ENCODE peak calls at places on chromosome 14, in five cellular contexts. One of them, this sample, is unnamed.

GRCh38 chr14:102824832-102825231 is 47.6 kb downstream of the TRAF3 start:
- DNase-seq in NCI-H748 treated with DMSO at 0.1 percent for 48 hours: no peak
- DNase-seq in GOT3: no peak
- DNase-seq in stimulated activated CD4-positive, alpha-beta T cell treated with anti-CD3 and anti-CD28 coated beads, Interleukin-4, amount 100 ng/mL, for 24 hours: no peak
- DNase-seq in activated gamma-delta T cell treated with Interleukin-2 at 50 U/mL for 16 hours: no peak
- DNase-seq in this sample: no peak

GRCh38 chr14:55807059-55807499 is 227.1 kb downstream of the KTN1 start:
- DNase-seq in NCI-H748 treated with DMSO at 0.1 percent for 48 hours: peak
- DNase-seq in stimulated activated CD4-positive, alpha-beta T cell treated with anti-CD3 and anti-CD28 coated beads, Interleukin-4, amount 100 ng/mL, for 24 hours: peak
- DNase-seq in activated gamma-delta T cell treated with Interleukin-2 at 50 U/mL for 16 hours: peak
- DNase-seq in GOT3: no peak
- DNase-seq in this sample: no peak

GRCh38 chr14:32648434-32648833 is 290.2 kb upstream of the NPAS3 start:
- DNase-seq in activated gamma-delta T cell treated with Interleukin-2 at 50 U/mL for 16 hours: no peak
- DNase-seq in stimulated activated CD4-positive, alpha-beta T cell treated with anti-CD3 and anti-CD28 coated beads, Interleukin-4, amount 100 ng/mL, for 24 hours: no peak
- DNase-seq in NCI-H748 treated with DMSO at 0.1 percent for 48 hours: no peak
- DNase-seq in GOT3: no peak
- DNase-seq in this sample: no peak

GRCh38 chr14:91310620-91311283 is 66.2 kb upstream of the GPR68 start:
- DNase-seq in NCI-H748 treated with DMSO at 0.1 percent for 48 hours: no peak
- DNase-seq in activated gamma-delta T cell treated with Interleukin-2 at 50 U/mL for 16 hours: no peak
- DNase-seq in GOT3: no peak
- DNase-seq in stimulated activated CD4-positive, alpha-beta T cell treated with anti-CD3 and anti-CD28 coated beads, Interleukin-4, amount 100 ng/mL, for 24 hours: peak
- DNase-seq in this sample: no peak

GRCh38 chr14:95761436-95761835 is 47.5 kb upstream of the TCL1A start:
- DNase-seq in NCI-H748 treated with DMSO at 0.1 percent for 48 hours: no peak
- DNase-seq in activated gamma-delta T cell treated with Interleukin-2 at 50 U/mL for 16 hours: no peak
- DNase-seq in GOT3: no peak
- DNase-seq in stimulated activated CD4-positive, alpha-beta T cell treated with anti-CD3 and anti-CD28 coated beads, Interleukin-4, amount 100 ng/mL, for 24 hours: no peak
- DNase-seq in this sample: no peak

GRCh38 chr14:59454131-59454530 is 11.0 kb downstream of the GPR135 start:
- DNase-seq in activated gamma-delta T cell treated with Interleukin-2 at 50 U/mL for 16 hours: no peak
- DNase-seq in NCI-H748 treated with DMSO at 0.1 percent for 48 hours: no peak
- DNase-seq in GOT3: no peak
- DNase-seq in stimulated activated CD4-positive, alpha-beta T cell treated with anti-CD3 and anti-CD28 coated beads, Interleukin-4, amount 100 ng/mL, for 24 hours: no peak
- DNase-seq in this sample: no peak

GRCh38 chr14:92039073-92039719 is 663 bp downstream of the TRIP11 start:
- DNase-seq in GOT3: no peak
- DNase-seq in activated gamma-delta T cell treated with Interleukin-2 at 50 U/mL for 16 hours: no peak
- DNase-seq in NCI-H748 treated with DMSO at 0.1 percent for 48 hours: peak
- DNase-seq in stimulated activated CD4-positive, alpha-beta T cell treated with anti-CD3 and anti-CD28 coated beads, Interleukin-4, amount 100 ng/mL, for 24 hours: peak
- DNase-seq in this sample: peak

GRCh38 chr14:100548939-100549338 is 38.3 kb downstream of the BEGAIN start:
- DNase-seq in NCI-H748 treated with DMSO at 0.1 percent for 48 hours: no peak
- DNase-seq in stimulated activated CD4-positive, alpha-beta T cell treated with anti-CD3 and anti-CD28 coated beads, Interleukin-4, amount 100 ng/mL, for 24 hours: no peak
- DNase-seq in GOT3: no peak
- DNase-seq in activated gamma-delta T cell treated with Interleukin-2 at 50 U/mL for 16 hours: no peak
- DNase-seq in this sample: no peak

GRCh38 chr14:85223667-85224066 is 306.3 kb upstream of the FLRT2 start:
- DNase-seq in activated gamma-delta T cell treated with Interleukin-2 at 50 U/mL for 16 hours: no peak
- DNase-seq in NCI-H748 treated with DMSO at 0.1 percent for 48 hours: no peak
- DNase-seq in GOT3: no peak
- DNase-seq in stimulated activated CD4-positive, alpha-beta T cell treated with anti-CD3 and anti-CD28 coated beads, Interleukin-4, amount 100 ng/mL, for 24 hours: no peak
- DNase-seq in this sample: no peak

GRCh38 chr14:50040401-50040775 is 76.0 kb downstream of the VCPKMT start:
- DNase-seq in GOT3: no peak
- DNase-seq in activated gamma-delta T cell treated with Interleukin-2 at 50 U/mL for 16 hours: peak
- DNase-seq in NCI-H748 treated with DMSO at 0.1 percent for 48 hours: no peak
- DNase-seq in stimulated activated CD4-positive, alpha-beta T cell treated with anti-CD3 and anti-CD28 coated beads, Interleukin-4, amount 100 ng/mL, for 24 hours: peak
- DNase-seq in this sample: no peak

GRCh38 chr14:99318091-99318958 is 46.3 kb upstream of the BCL11B start:
- DNase-seq in NCI-H748 treated with DMSO at 0.1 percent for 48 hours: no peak
- DNase-seq in GOT3: no peak
- DNase-seq in stimulated activated CD4-positive, alpha-beta T cell treated with anti-CD3 and anti-CD28 coated beads, Interleukin-4, amount 100 ng/mL, for 24 hours: no peak
- DNase-seq in activated gamma-delta T cell treated with Interleukin-2 at 50 U/mL for 16 hours: no peak
- DNase-seq in this sample: no peak

GRCh38 chr14:52266782-52267181 is 716 bp upstream of the PTGDR start:
- DNase-seq in NCI-H748 treated with DMSO at 0.1 percent for 48 hours: no peak
- DNase-seq in stimulated activated CD4-positive, alpha-beta T cell treated with anti-CD3 and anti-CD28 coated beads, Interleukin-4, amount 100 ng/mL, for 24 hours: no peak
- DNase-seq in activated gamma-delta T cell treated with Interleukin-2 at 50 U/mL for 16 hours: no peak
- DNase-seq in GOT3: no peak
- DNase-seq in this sample: no peak

GRCh38 chr14:23147676-23148075 is 28.6 kb upstream of the CEBPE start:
- DNase-seq in stimulated activated CD4-positive, alpha-beta T cell treated with anti-CD3 and anti-CD28 coated beads, Interleukin-4, amount 100 ng/mL, for 24 hours: no peak
- DNase-seq in activated gamma-delta T cell treated with Interleukin-2 at 50 U/mL for 16 hours: no peak
- DNase-seq in GOT3: no peak
- DNase-seq in NCI-H748 treated with DMSO at 0.1 percent for 48 hours: no peak
- DNase-seq in this sample: no peak

GRCh38 chr14:85878874-85879273 is 348.9 kb downstream of the FLRT2 start:
- DNase-seq in NCI-H748 treated with DMSO at 0.1 percent for 48 hours: no peak
- DNase-seq in stimulated activated CD4-positive, alpha-beta T cell treated with anti-CD3 and anti-CD28 coated beads, Interleukin-4, amount 100 ng/mL, for 24 hours: no peak
- DNase-seq in GOT3: no peak
- DNase-seq in activated gamma-delta T cell treated with Interleukin-2 at 50 U/mL for 16 hours: no peak
- DNase-seq in this sample: no peak

GRCh38 chr14:68797180-68797670 is 4.4 kb upstream of the ZFP36L1 start:
- DNase-seq in activated gamma-delta T cell treated with Interleukin-2 at 50 U/mL for 16 hours: no peak
- DNase-seq in GOT3: no peak
- DNase-seq in NCI-H748 treated with DMSO at 0.1 percent for 48 hours: no peak
- DNase-seq in stimulated activated CD4-positive, alpha-beta T cell treated with anti-CD3 and anti-CD28 coated beads, Interleukin-4, amount 100 ng/mL, for 24 hours: no peak
- DNase-seq in this sample: no peak

GRCh38 chr14:56687123-56687522 is 107.5 kb downstream of the TMEM260 start:
- DNase-seq in stimulated activated CD4-positive, alpha-beta T cell treated with anti-CD3 and anti-CD28 coated beads, Interleukin-4, amount 100 ng/mL, for 24 hours: no peak
- DNase-seq in GOT3: no peak
- DNase-seq in activated gamma-delta T cell treated with Interleukin-2 at 50 U/mL for 16 hours: no peak
- DNase-seq in NCI-H748 treated with DMSO at 0.1 percent for 48 hours: no peak
- DNase-seq in this sample: no peak

GRCh38 chr14:72605096-72605920 is 288.6 kb downstream of the DPF3 start:
- DNase-seq in activated gamma-delta T cell treated with Interleukin-2 at 50 U/mL for 16 hours: no peak
- DNase-seq in NCI-H748 treated with DMSO at 0.1 percent for 48 hours: no peak
- DNase-seq in GOT3: no peak
- DNase-seq in stimulated activated CD4-positive, alpha-beta T cell treated with anti-CD3 and anti-CD28 coated beads, Interleukin-4, amount 100 ng/mL, for 24 hours: no peak
- DNase-seq in this sample: no peak

GRCh38 chr14:75184447-75184846 is 8.0 kb upstream of the TMED10 start:
- DNase-seq in activated gamma-delta T cell treated with Interleukin-2 at 50 U/mL for 16 hours: no peak
- DNase-seq in GOT3: no peak
- DNase-seq in NCI-H748 treated with DMSO at 0.1 percent for 48 hours: no peak
- DNase-seq in stimulated activated CD4-positive, alpha-beta T cell treated with anti-CD3 and anti-CD28 coated beads, Interleukin-4, amount 100 ng/mL, for 24 hours: no peak
- DNase-seq in this sample: no peak

GRCh38 chr14:90593254-90594040 is 196.6 kb downstream of the CALM1 start:
- DNase-seq in activated gamma-delta T cell treated with Interleukin-2 at 50 U/mL for 16 hours: no peak
- DNase-seq in GOT3: no peak
- DNase-seq in NCI-H748 treated with DMSO at 0.1 percent for 48 hours: no peak
- DNase-seq in stimulated activated CD4-positive, alpha-beta T cell treated with anti-CD3 and anti-CD28 coated beads, Interleukin-4, amount 100 ng/mL, for 24 hours: no peak
- DNase-seq in this sample: no peak

GRCh38 chr14:77424862-77425261 is 1.5 kb upstream of the NOXRED1 start:
- DNase-seq in NCI-H748 treated with DMSO at 0.1 percent for 48 hours: no peak
- DNase-seq in stimulated activated CD4-positive, alpha-beta T cell treated with anti-CD3 and anti-CD28 coated beads, Interleukin-4, amount 100 ng/mL, for 24 hours: no peak
- DNase-seq in activated gamma-delta T cell treated with Interleukin-2 at 50 U/mL for 16 hours: no peak
- DNase-seq in GOT3: no peak
- DNase-seq in this sample: no peak

GRCh38 chr14:50955373-50956043 is 11.2 kb upstream of the PYGL start:
- DNase-seq in GOT3: peak
- DNase-seq in activated gamma-delta T cell treated with Interleukin-2 at 50 U/mL for 16 hours: no peak
- DNase-seq in NCI-H748 treated with DMSO at 0.1 percent for 48 hours: peak
- DNase-seq in stimulated activated CD4-positive, alpha-beta T cell treated with anti-CD3 and anti-CD28 coated beads, Interleukin-4, amount 100 ng/mL, for 24 hours: peak
- DNase-seq in this sample: no peak

This sample was measured in brain pericyte.